ENCODE peak calls at places on chromosomes 16 and 17, in ten cellular contexts. M is A549, O is GM12865, E is AG09319, Z is ascending aorta, Q is upper lobe of right lung, G is choroid plexus epithelial cell, X is lower leg skin, U is HCT116, J is mesothelial cell of epicardium. V is an unnamed sample.

GRCh38 chr17:73341350-73342056 is 29.7 kb upstream of the CDC42EP4 start:
- DNase-seq in M (no peak), O (no peak), E (no peak), Z (no peak), Q (no peak), G (no peak), X (no peak), U (no peak), J (no peak), V (no peak)

GRCh38 chr16:69848635-69849545 is 86.8 kb downstream of the WWP2 start:
- DNase-seq in M (no peak), O (no peak), E (peak), Z (peak), Q (peak), G (peak), X (peak), U (no peak), J (no peak), V (peak)

GRCh38 chr16:27844826-27845225 is 218.7 kb downstream of the GSG1L start:
- DNase-seq in M (no peak), O (no peak), E (no peak), Z (peak), Q (peak), G (no peak), X (no peak), U (no peak), J (no peak), V (no peak)

GRCh38 chr16:86302710-86303109 is 207.6 kb upstream of the FOXF1 start:
- DNase-seq in M (no peak), O (no peak), E (no peak), Z (no peak), Q (no peak), G (no peak), X (no peak), U (no peak), J (no peak), V (no peak)

GRCh38 chr17:2391597-2392251 is 9.1 kb downstream of the MNT start:
- DNase-seq in M (no peak), O (no peak), E (no peak), Z (no peak), Q (no peak), G (no peak), X (no peak), U (no peak), J (no peak), V (no peak)

GRCh38 chr16:17367932-17368331 is 102.8 kb downstream of the XYLT1 start:
- DNase-seq in M (peak), O (no peak), E (no peak), Z (no peak), Q (no peak), G (peak), X (no peak), U (no peak), J (no peak), V (no peak)

GRCh38 chr16:28531777-28532744 is 6.7 kb downstream of the NUPR1 start:
- DNase-seq in M (no peak), O (peak), E (no peak), Z (peak), Q (peak), G (no peak), X (peak), U (peak), J (no peak), V (no peak)

GRCh38 chr16:53651357-53651756 is 52.3 kb downstream of the RPGRIP1L start:
- DNase-seq in M (no peak), O (no peak), E (no peak), Z (no peak), Q (no peak), G (no peak), X (no peak), U (no peak), J (no peak), V (no peak)

GRCh38 chr17:17809527-17810373 is 27.0 kb downstream of the SREBF1 start:
- DNase-seq in M (no peak), O (no peak), E (no peak), Z (no peak), Q (peak), G (peak), X (no peak), U (no peak), J (peak), V (no peak)

GRCh38 chr17:53896047-53896446 is 73.3 kb downstream of the KIF2B start:
- DNase-seq in M (no peak), O (no peak), E (no peak), Z (no peak), Q (no peak), G (no peak), X (no peak), U (no peak), J (no peak), V (no peak)

GRCh38 chr17:71055128-71055527 is 885.8 kb downstream of the KCNJ2 start:
- DNase-seq in M (no peak), O (no peak), E (no peak), Z (no peak), Q (no peak), G (peak), X (no peak), U (no peak), J (no peak), V (no peak)

GRCh38 chr17:49513616-49514373 is 18.7 kb downstream of the NGFR start:
- DNase-seq in M (no peak), O (no peak), E (no peak), Z (no peak), Q (peak), G (no peak), X (no peak), U (no peak), J (no peak), V (no peak)

GRCh38 chr17:42522798-42523278 is 13.2 kb upstream of the NAGLU start:
- DNase-seq in M (no peak), O (no peak), E (no peak), Z (no peak), Q (no peak), G (no peak), X (no peak), U (no peak), J (no peak), V (no peak)

GRCh38 chr16:10305912-10306311 is 79.9 kb upstream of the ATF7IP2 start:
- DNase-seq in M (no peak), O (no peak), E (no peak), Z (no peak), Q (no peak), G (no peak), X (no peak), U (no peak), J (no peak), V (no peak)

GRCh38 chr16:49015189-49015540 is 266.5 kb downstream of the CBLN1 start:
- DNase-seq in M (no peak), O (no peak), E (no peak), Z (no peak), Q (no peak), G (no peak), X (no peak), U (no peak), J (no peak), V (no peak)

GRCh38 chr16:50025544-50025931 is 513 bp downstream of the CNEP1R1 start:
- DNase-seq in M (peak), O (peak), E (no peak), Z (no peak), Q (no peak), G (peak), X (peak), U (no peak), J (no peak), V (no peak)

GRCh38 chr17:80789356-80789902 is 202.2 kb upstream of the CHMP6 start:
- DNase-seq in M (peak), O (peak), E (peak), Z (peak), Q (no peak), G (peak), X (peak), U (peak), J (no peak), V (no peak)

GRCh38 chr17:17201271-17201670 is 4.9 kb downstream of the PLD6 start:
- DNase-seq in M (no peak), O (no peak), E (no peak), Z (no peak), Q (no peak), G (no peak), X (no peak), U (no peak), J (no peak), V (no peak)

GRCh38 chr16:11903906-11904305 is 11.8 kb downstream of the GSPT1 start:
- DNase-seq in M (no peak), O (no peak), E (no peak), Z (no peak), Q (no peak), G (no peak), X (no peak), U (no peak), J (no peak), V (no peak)

GRCh38 chr16:1914759-1915387 is 3.3 kb downstream of the HS3ST6 start:
- DNase-seq in M (no peak), O (no peak), E (no peak), Z (no peak), Q (no peak), G (no peak), X (no peak), U (no peak), J (no peak), V (no peak)

GRCh38 chr16:426906-427249 is 1.4 kb downstream of the RAB11FIP3 start:
- DNase-seq in M (no peak), O (no peak), E (no peak), Z (no peak), Q (no peak), G (no peak), X (no peak), U (no peak), J (no peak), V (no peak)

GRCh38 chr16:425740-426114 is 278 bp downstream of the RAB11FIP3 start:
- DNase-seq in M (no peak), O (no peak), E (no peak), Z (peak), Q (no peak), G (no peak), X (no peak), U (no peak), J (peak), V (no peak)

GRCh38 chr16:426115-426905 is 861 bp downstream of the RAB11FIP3 start:
- DNase-seq in M (no peak), O (peak), E (no peak), Z (no peak), Q (no peak), G (no peak), X (no peak), U (no peak), J (peak), V (no peak)

GRCh38 chr16:425082-425718 is at the start of gene RAB11FIP3:
- DNase-seq in M (peak), O (peak), E (peak), Z (peak), Q (peak), G (peak), X (peak), U (peak), J (peak), V (peak)

DNA sequence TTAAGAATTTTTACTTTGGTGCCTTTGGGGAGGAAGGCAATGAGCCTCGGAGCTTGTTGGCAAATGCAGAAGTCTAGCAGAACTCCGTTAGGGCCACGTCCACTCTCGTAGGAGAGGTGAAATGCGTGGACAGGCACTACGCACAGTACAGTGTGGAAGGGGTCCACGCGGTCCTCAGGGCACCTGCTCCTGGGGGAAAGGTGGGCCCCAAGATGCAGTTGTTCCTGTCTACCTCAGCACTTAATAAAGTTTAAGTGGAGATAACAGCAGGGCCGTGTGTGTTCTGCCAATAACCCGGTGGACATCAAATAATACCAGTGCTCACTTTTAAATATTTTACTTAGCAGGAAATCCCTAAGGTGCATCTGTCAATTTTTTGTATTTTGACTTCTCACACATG is 1.8 kb downstream of the RAB11FIP3 start:
- DNase-seq in M (no peak), O (no peak), E (no peak), Z (no peak), Q (no peak), G (no peak), X (no peak), U (no peak), J (no peak), V (no peak)
- TF ChIP-seq CTCF in M (no peak), O (no peak), E (no peak), Z (no peak), Q (no peak), G (no peak), X (no peak), U (no peak), J (no peak), V (no peak)

GRCh38 chr17:58339775-58340622 is 11.4 kb upstream of the TSPOAP1 start:
- DNase-seq in M (no peak), O (peak), E (no peak), Z (no peak), Q (peak), G (no peak), X (no peak), U (no peak), J (no peak), V (no peak)

GRCh38 chr17:58337126-58337599 is 8.6 kb upstream of the TSPOAP1 start:
- DNase-seq in M (no peak), O (peak), E (no peak), Z (no peak), Q (peak), G (no peak), X (no peak), U (no peak), J (no peak), V (no peak)

GRCh38 chr17:58338907-58339774 is 10.5 kb upstream of the TSPOAP1 start:
- DNase-seq in M (no peak), O (peak), E (no peak), Z (no peak), Q (peak), G (peak), X (no peak), U (no peak), J (no peak), V (no peak)

GRCh38 chr17:58337600-58338453 is 9.2 kb upstream of the TSPOAP1 start:
- DNase-seq in M (no peak), O (peak), E (peak), Z (peak), Q (peak), G (peak), X (peak), U (no peak), J (peak), V (no peak)

GRCh38 chr17:58338454-58338841 is 9.9 kb upstream of the TSPOAP1 start:
- DNase-seq in M (no peak), O (no peak), E (no peak), Z (no peak), Q (no peak), G (no peak), X (no peak), U (no peak), J (no peak), V (no peak)
- TF ChIP-seq CTCF in M (no peak), O (peak), E (no peak), Z (no peak), Q (no peak), G (no peak), X (no peak), U (no peak), J (no peak), V (no peak)

GRCh38 chr17:77213778-77214132 is 73.0 kb downstream of the SEC14L1 start:
- DNase-seq in M (no peak), O (no peak), E (no peak), Z (no peak), Q (no peak), G (no peak), X (no peak), U (no peak), J (no peak), V (no peak)

GRCh38 chr17:77212833-77213777 is 72.3 kb downstream of the SEC14L1 start:
- DNase-seq in M (no peak), O (no peak), E (no peak), Z (no peak), Q (no peak), G (no peak), X (no peak), U (no peak), J (no peak), V (no peak)

GRCh38 chr17:77215281-77215680 is 74.5 kb downstream of the SEC14L1 start:
- DNase-seq in M (no peak), O (no peak), E (no peak), Z (no peak), Q (no peak), G (no peak), X (no peak), U (no peak), J (no peak), V (no peak)

GRCh38 chr17:77214328-77214727 is 73.6 kb downstream of the SEC14L1 start:
- DNase-seq in M (no peak), O (no peak), E (no peak), Z (no peak), Q (no peak), G (no peak), X (no peak), U (no peak), J (no peak), V (no peak)

DNA sequence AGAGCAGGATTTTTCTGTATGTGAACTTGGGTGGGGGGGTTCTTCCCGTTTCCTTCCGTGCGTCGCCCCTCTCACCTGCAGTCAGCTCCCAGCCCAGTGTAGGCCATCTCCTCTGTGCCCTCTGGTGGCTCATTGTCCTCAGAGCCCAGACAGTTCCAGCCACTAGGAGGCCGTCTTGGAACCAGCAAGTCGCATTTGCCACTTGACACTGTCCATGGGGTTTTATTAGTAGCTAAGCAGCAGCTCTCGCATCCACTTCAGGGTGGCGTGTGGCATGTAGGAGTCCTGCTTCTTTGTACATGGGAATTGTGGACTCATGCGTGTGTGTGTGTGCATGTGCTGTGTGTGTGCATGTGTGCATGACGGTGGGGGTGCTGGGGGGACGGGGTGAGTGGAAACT is 74.0 kb downstream of the SEC14L1 start:
- DNase-seq in M (peak), O (peak), E (no peak), Z (no peak), Q (no peak), G (peak), X (no peak), U (peak), J (no peak), V (no peak)
- TF ChIP-seq CTCF in M (peak), O (no peak), E (peak), Z (peak), Q (peak), G (peak), X (no peak), U (peak), J (no peak), V (no peak)

DNA sequence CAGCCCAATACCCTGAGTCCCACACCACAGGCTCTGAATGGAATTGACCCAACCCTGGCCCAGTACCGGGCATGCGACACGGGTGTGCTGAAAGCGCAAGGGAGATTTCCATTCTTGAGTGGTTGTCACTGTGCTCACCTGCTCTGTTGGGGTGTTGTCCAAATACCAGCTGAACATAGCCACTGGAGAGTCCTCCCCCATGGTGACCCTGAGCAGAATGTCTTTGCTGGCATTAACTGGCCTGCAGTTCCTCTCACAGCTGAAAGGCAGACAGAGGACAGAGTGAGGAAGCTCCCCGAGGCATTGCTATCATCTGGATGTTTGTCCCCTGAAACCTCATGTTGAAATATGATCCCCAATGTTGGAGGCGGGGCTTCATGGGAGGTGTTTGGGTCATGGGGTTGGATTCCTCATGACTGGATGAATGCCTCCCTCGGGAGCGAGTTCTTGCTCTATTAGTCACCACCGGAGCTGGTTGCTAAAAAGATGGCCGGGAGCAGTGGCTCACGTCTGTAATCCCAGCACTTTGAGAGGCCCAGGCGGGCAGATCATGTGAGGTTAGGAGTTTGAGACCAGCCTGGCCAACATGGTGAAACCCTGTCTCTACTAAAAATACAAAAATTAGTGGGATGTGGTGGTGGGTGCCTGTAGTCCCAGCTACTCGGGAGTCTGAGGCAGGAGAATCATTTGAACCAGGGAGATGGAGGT is 57.3 kb upstream of the BCO1 start:
- DNase-seq in M (peak), O (no peak), E (peak), Z (peak), Q (peak), G (peak), X (peak), U (peak), J (peak), V (peak)
- TF ChIP-seq CTCF in M (no peak), O (no peak), E (no peak), Z (no peak), Q (no peak), G (no peak), X (no peak), U (no peak), J (no peak), V (no peak)

DNA sequence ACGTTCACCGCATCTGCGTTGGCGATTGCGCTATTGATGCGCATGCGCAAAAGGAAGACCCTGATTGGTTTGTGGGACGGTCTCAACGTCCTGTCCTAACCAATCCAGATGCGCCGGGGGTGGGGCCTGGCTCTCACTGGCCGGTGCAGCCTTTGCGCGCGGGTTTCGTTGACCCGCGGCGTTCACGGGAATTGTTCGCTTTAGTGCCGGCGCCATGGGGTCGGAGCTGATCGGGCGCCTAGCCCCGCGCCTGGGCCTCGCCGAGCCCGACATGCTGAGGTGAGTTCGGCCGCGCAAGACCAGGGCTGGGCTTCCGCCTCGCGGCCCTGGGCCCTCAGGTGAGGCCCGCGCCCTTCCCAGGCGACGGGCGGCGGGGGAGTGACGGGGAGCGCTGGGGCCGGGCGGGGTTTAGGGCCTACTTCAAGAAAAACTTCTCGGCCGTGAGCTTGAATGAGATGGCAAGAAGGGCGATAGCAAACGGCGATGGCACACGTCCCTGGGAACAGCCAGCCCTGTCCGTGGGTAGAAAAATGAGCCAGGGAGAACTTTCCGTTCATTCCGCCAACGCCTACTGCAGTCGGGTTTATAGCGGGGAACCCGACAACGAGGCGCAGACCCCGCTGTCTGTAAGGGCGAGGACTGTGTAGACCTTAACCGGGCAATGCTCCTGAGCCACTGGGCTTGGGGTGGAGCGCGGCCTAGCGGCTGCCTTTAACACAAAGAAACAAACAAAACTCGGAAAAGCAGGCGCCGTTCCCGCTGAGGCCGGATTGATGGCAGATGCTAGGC is at the start of gene ORC6:
- DNase-seq in M (peak), O (peak), E (peak), Z (peak), Q (peak), G (peak), X (peak), U (peak), J (peak), V (peak)
- TF ChIP-seq CTCF in M (peak), O (peak), E (peak), Z (peak), Q (peak), G (peak), X (no peak), U (peak), J (peak), V (no peak)

DNA sequence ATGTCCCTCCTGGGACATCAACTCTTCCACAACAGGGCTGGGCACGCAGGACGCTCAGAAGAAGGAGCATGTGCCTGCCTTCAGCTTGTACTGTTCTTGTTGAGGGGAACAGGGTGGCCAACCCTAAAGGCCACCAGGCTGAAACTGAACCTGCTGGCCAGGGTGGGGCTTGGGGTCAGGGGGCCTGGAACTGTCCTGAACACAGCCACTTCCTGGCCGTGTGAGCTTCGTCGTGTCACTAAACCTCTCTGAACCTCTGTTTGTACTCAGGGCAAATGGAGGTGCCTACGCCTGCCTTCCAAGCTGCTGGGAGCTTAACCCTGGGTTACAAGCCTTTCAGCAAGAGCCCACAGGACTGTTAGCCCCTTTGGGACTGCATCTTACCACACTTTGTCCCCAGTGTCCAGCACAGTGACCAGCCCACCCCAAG is 6.7 kb downstream of the ARHGAP27 start:
- DNase-seq in M (no peak), O (no peak), E (no peak), Z (no peak), Q (no peak), G (no peak), X (no peak), U (no peak), J (no peak), V (no peak)
- TF ChIP-seq CTCF in M (no peak), O (no peak), E (no peak), Z (no peak), Q (peak), G (no peak), X (no peak), U (no peak), J (no peak), V (no peak)